ENCODE peak calls at places on chromosomes 12 and 14, in nine cellular contexts. E is stromal cell of bone marrow; R is stimulated activated CD8-positive, alpha-beta memory T cell treated with anti-CD3 and anti-CD28 coated beads, Interleukin-7, amount 100 ng/mL, for 1 hour; Z is EH; C is mucosa of gallbladder; Q is stomach; F is AG04450; X is fibroblast of the conjunctiva; M is brain microvascular endothelial cell. N is an unnamed sample.

GRCh38 chr12:108783446-108783845 is 52.1 kb upstream of the CORO1C start:
- DNase-seq in F (no peak), E (no peak), M (no peak), R (no peak), C (no peak), Z (no peak), Q (no peak), X (no peak), N (no peak)

GRCh38 chr12:96177013-96177412 is 17.2 kb upstream of the ELK3 start:
- DNase-seq in F (no peak), R (no peak), M (peak), X (no peak), C (no peak), Z (peak), E (peak), Q (no peak), N (peak)

GRCh38 chr14:49920935-49921334 is 28.1 kb downstream of the ARF6 start:
- DNase-seq in Z (no peak), C (no peak), X (no peak), E (no peak), R (no peak), F (no peak), M (no peak), Q (no peak), N (no peak)

GRCh38 chr14:33774161-33774560 is 176.7 kb downstream of the EGLN3 start:
- DNase-seq in R (no peak), C (no peak), X (no peak), Q (no peak), F (no peak), E (no peak), M (no peak), Z (no peak), N (no peak)

GRCh38 chr12:67263416-67263960 is 5.7 kb upstream of the CAND1 start:
- DNase-seq in Z (no peak), R (no peak), F (no peak), E (no peak), C (no peak), M (no peak), Q (no peak), X (no peak), N (no peak)

GRCh38 chr12:123767613-123768012 is 5.5 kb downstream of the DNAH10 start:
- DNase-seq in E (no peak), Q (no peak), X (no peak), C (no peak), M (no peak), R (no peak), Z (no peak), F (no peak), N (peak)

GRCh38 chr12:76641961-76642360 is 82.4 kb upstream of the OSBPL8 start:
- DNase-seq in F (no peak), M (no peak), Q (no peak), E (no peak), R (no peak), Z (peak), X (no peak), C (no peak), N (no peak)

GRCh38 chr12:107337354-107338095 is 244.2 kb upstream of the CRY1 start:
- DNase-seq in F (no peak), Q (no peak), X (no peak), Z (no peak), R (no peak), C (no peak), M (no peak), E (no peak), N (no peak)

GRCh38 chr12:14714437-14714836 is 18.0 kb upstream of the GUCY2C start:
- DNase-seq in X (no peak), R (no peak), Q (no peak), M (no peak), Z (no peak), F (no peak), C (no peak), E (no peak), N (no peak)

GRCh38 chr12:43740511-43741100 is 18.0 kb downstream of the PUS7L start:
- DNase-seq in F (no peak), Z (peak), R (no peak), Q (no peak), E (no peak), X (no peak), M (peak), C (no peak), N (no peak)

GRCh38 chr12:50061946-50062725 is 4.7 kb downstream of the ASIC1 start:
- DNase-seq in F (no peak), X (no peak), Z (no peak), E (no peak), R (no peak), Q (no peak), C (no peak), M (no peak), N (no peak)

GRCh38 chr12:82437744-82438143 is 79.4 kb downstream of the METTL25 start:
- DNase-seq in F (no peak), E (no peak), X (no peak), M (no peak), R (no peak), Q (no peak), Z (no peak), C (no peak), N (no peak)

GRCh38 chr14:79596531-79596930 is 614.8 kb downstream of the DIO2 start:
- DNase-seq in Q (no peak), C (no peak), R (no peak), X (no peak), M (peak), Z (peak), F (peak), E (no peak), N (no peak)

GRCh38 chr14:101926620-101927019 is 37.8 kb upstream of the DYNC1H1 start:
- DNase-seq in C (no peak), X (no peak), Z (no peak), R (no peak), Q (no peak), F (no peak), E (no peak), M (no peak), N (no peak)

GRCh38 chr14:33580221-33580749 is 370.6 kb downstream of the EGLN3 start:
- DNase-seq in E (no peak), C (no peak), R (no peak), Q (no peak), X (no peak), Z (no peak), M (no peak), F (no peak), N (no peak)

GRCh38 chr12:65643595-65644386 is 180.5 kb upstream of the HMGA2 start:
- DNase-seq in R (no peak), F (no peak), M (peak), E (peak), Z (peak), C (no peak), X (peak), Q (no peak), N (no peak)

GRCh38 chr12:95440401-95440800 is 33.6 kb upstream of the METAP2 start:
- DNase-seq in Z (peak), F (no peak), E (no peak), X (no peak), M (peak), R (no peak), C (no peak), Q (no peak), N (no peak)

GRCh38 chr14:68759912-68760311 is 33.0 kb downstream of the ZFP36L1 start:
- DNase-seq in M (no peak), C (no peak), Z (no peak), F (no peak), R (no peak), E (no peak), X (no peak), Q (no peak), N (no peak)

N was measured in HL-60.